ENCODE peak calls at places on chromosomes 16 and 17, in four cellular contexts. V is mammary epithelial cell, F is neural progenitor cell, H is MM.1S. B is an unnamed sample. For H3K4me1, the result is how much of the 10 kb centered on the place peaks cover.

GRCh38 chr17:60676758-60677307 is 818 bp upstream of the BCAS3 start:
- DNase-seq in V (no peak), F (peak), H (no peak), B (no peak)

GRCh38 chr17:78568494-78569115 is 8.6 kb downstream of the DNAH17 start:
- DNase-seq in V (peak), F (no peak), H (no peak), B (no peak)

GRCh38 chr17:9959377-9959981 is 54.4 kb upstream of the RCVRN start:
- DNase-seq in V (peak), F (peak), H (no peak), B (no peak)

GRCh38 chr17:47604268-47604927 is 45.3 kb upstream of the KPNB1 start:
- DNase-seq in V (no peak), F (no peak), H (peak), B (no peak)

GRCh38 chr16:82589407-82589806 is 37.4 kb upstream of the CDH13 start:
- DNase-seq in V (no peak), F (no peak), H (no peak), B (no peak)

GRCh38 chr16:89949756-89950155 is 1.2 kb downstream of the DEF8 start:
- DNase-seq in V (no peak), F (no peak), H (no peak), B (no peak)

GRCh38 chr16:11308493-11309283 is 27.6 kb upstream of the PRM1 start:
- DNase-seq in V (no peak), F (peak), H (peak), B (peak)

GRCh38 chr17:75777243-75777922 is 7.2 kb upstream of the UNK start:
- DNase-seq in V (no peak), F (no peak), H (no peak), B (no peak)

GRCh38 chr16:9966569-9967157 is 215.6 kb downstream of the GRIN2A start:
- DNase-seq in V (peak), F (no peak), H (no peak), B (no peak)

GRCh38 chr17:72666519-72666874 is 426.0 kb downstream of the SLC39A11 start:
- DNase-seq in V (no peak), F (no peak), H (no peak), B (no peak)

GRCh38 chr17:29933379-29933778 is 3.4 kb upstream of the SSH2 start:
- DNase-seq in V (peak), F (peak), H (no peak), B (no peak)

GRCh38 chr17:52841971-52842370 is 683.5 kb upstream of the CA10 start:
- DNase-seq in V (no peak), F (no peak), H (no peak), B (no peak)

GRCh38 chr16:86828202-86828601 is 249.9 kb downstream of the FOXL1 start:
- DNase-seq in V (no peak), F (no peak), H (no peak), B (no peak)

GRCh38 chr16:48235556-48236136 is 8.5 kb upstream of the LONP2 start:
- DNase-seq in V (no peak), F (no peak), H (no peak), B (no peak)

GRCh38 chr17:64001091-64001579 is 3.0 kb downstream of the PRR29 start:
- DNase-seq in V (no peak), F (peak), H (no peak), B (no peak)

GRCh38 chr17:2393954-2394749 is 6.7 kb downstream of the MNT start:
- DNase-seq in V (no peak), F (peak), H (no peak), B (peak)

GRCh38 chr17:31266042-31266441 is 31.0 kb downstream of the OMG start:
- DNase-seq in V (no peak), F (no peak), H (no peak), B (no peak)

GRCh38 chr17:28961391-28961790 is 10.1 kb upstream of the PHF12 start:
- DNase-seq in V (no peak), F (no peak), H (no peak), B (no peak)

GRCh38 chr17:8001976-8002645 is at the start of gene GUCY2D:
- DNase-seq in V (no peak), F (peak), H (peak), B (peak)

GRCh38 chr16:84924339-84925091 is 86.8 kb downstream of the ZDHHC7 start:
- DNase-seq in V (no peak), F (no peak), H (no peak), B (peak)

GRCh38 chr17:7794063-7794663 is 39.9 kb upstream of the KDM6B start:
- DNase-seq in V (no peak), F (no peak), H (no peak), B (no peak)

GRCh38 chr17:18259621-18260331 is 686 bp upstream of the MIEF2 start:
- DNase-seq in V (peak), F (peak), H (no peak), B (no peak)

GRCh38 chr16:49810769-49811315 is 45.1 kb downstream of the ZNF423 start:
- DNase-seq in V (no peak), F (no peak), H (no peak), B (no peak)

GRCh38 chr17:28368915-28369683 is 1.0 kb downstream of the VTN start:
- DNase-seq in V (no peak), F (no peak), H (no peak), B (no peak)

GRCh38 chr17:7340179-7340578 is 3.9 kb downstream of the ACAP1 start:
- DNase-seq in V (no peak), F (no peak), H (no peak), B (no peak)

GRCh38 chr17:3645310-3645709 is 8.8 kb downstream of the CTNS start:
- DNase-seq in V (no peak), F (no peak), H (no peak), B (no peak)

GRCh38 chr16:76943936-76944335 is 247.1 kb upstream of the MON1B start:
- DNase-seq in V (no peak), F (no peak), H (no peak), B (no peak)

GRCh38 chr16:84207266-84207665 is 16.3 kb downstream of the ADAD2 start:
- DNase-seq in V (no peak), F (no peak), H (no peak), B (no peak)

GRCh38 chr17:67942810-67943209 is 53.5 kb downstream of the C17orf58 start:
- DNase-seq in V (no peak), F (no peak), H (peak), B (no peak)

GRCh38 chr17:40018211-40019121 is 3.2 kb downstream of the CSF3 start:
- DNase-seq in V (no peak), F (peak), H (no peak), B (no peak)

GRCh38 chr17:27807567-27808470 is 7.5 kb upstream of the NOS2 start:
- DNase-seq in V (no peak), F (no peak), H (peak), B (no peak)

GRCh38 chr17:4033751-4034251 is 69.6 kb upstream of the ATP2A3 start:
- DNase-seq in V (no peak), F (no peak), H (no peak), B (no peak)

GRCh38 chr16:64455275-64455674 is 666.6 kb downstream of the CDH11 start:
- DNase-seq in V (no peak), F (no peak), H (no peak), B (no peak)

GRCh38 chr16:67084345-67085028 is 25.3 kb upstream of the PHAF1 start:
- DNase-seq in V (no peak), F (no peak), H (peak), B (no peak)

GRCh38 chr16:49876716-49877129 is 20.8 kb upstream of the ZNF423 start:
- DNase-seq in V (no peak), F (peak), H (peak), B (peak)

GRCh38 chr17:68053237-68054030 is 17.9 kb downstream of the KPNA2 start:
- DNase-seq in V (no peak), F (no peak), H (no peak), B (no peak)

GRCh38 chr16:56295739-56296527 is 104.6 kb downstream of the GNAO1 start:
- DNase-seq in V (no peak), F (peak), H (no peak), B (no peak)

GRCh38 chr16:70582280-70582978 is 58.8 kb downstream of the SF3B3 start:
- DNase-seq in V (no peak), F (peak), H (no peak), B (no peak)

GRCh38 chr17:41315814-41316430 is 412 bp upstream of the KRTAP17-1 start:
- DNase-seq in V (peak), F (no peak), H (no peak), B (no peak)

GRCh38 chr17:4108397-4108796 is 34.4 kb downstream of the ZZEF1 start:
- DNase-seq in V (no peak), F (no peak), H (no peak), B (no peak)

GRCh38 chr17:38509772-38510423 is 81.6 kb downstream of the ARHGAP23 start:
- DNase-seq in V (no peak), F (no peak), H (no peak), B (peak)
- H3K9ac ChIP-seq in V (no peak), F (no peak), H (no peak), B (no peak)

DNA sequence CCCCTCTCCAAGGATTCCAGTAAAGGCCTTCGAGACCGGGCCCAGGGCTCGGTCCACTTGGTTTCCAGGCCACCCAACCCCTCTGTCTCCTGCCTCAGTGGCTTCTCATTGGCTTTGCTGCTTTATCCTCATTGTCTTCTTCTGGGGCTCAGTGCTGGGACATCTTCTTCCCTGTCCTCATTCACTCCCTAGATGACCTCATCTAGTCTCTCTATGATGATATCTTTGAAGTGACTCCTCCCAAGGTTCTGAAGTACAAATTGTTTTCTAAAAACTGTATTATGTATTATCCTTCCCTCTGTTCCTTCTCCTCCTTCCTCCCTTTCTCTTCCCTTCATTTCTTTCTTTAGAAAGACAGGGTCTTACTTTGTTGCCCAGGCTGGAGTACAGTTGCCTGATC is 27.1 kb upstream of the NDRG4 start:
- DNase-seq in V (no peak), F (no peak), H (no peak), B (no peak)
- H3K4me1 ChIP-seq in V (under half), F (under half), H (under half), B (under half)

GRCh38 chr16:88651989-88652762 is 1.3 kb upstream of the CYBA start:
- DNase-seq in V (no peak), F (no peak), H (no peak), B (peak)

GRCh38 chr16:88650749-88651275 is at the start of gene CYBA:
- DNase-seq in V (no peak), F (peak), H (peak), B (peak)

GRCh38 chr16:88652763-88653065 is 1.9 kb upstream of the CYBA start:
- DNase-seq in V (no peak), F (no peak), H (no peak), B (no peak)

GRCh38 chr16:88649924-88650748 is 717 bp downstream of the CYBA start:
- DNase-seq in V (no peak), F (peak), H (peak), B (peak)

DNA sequence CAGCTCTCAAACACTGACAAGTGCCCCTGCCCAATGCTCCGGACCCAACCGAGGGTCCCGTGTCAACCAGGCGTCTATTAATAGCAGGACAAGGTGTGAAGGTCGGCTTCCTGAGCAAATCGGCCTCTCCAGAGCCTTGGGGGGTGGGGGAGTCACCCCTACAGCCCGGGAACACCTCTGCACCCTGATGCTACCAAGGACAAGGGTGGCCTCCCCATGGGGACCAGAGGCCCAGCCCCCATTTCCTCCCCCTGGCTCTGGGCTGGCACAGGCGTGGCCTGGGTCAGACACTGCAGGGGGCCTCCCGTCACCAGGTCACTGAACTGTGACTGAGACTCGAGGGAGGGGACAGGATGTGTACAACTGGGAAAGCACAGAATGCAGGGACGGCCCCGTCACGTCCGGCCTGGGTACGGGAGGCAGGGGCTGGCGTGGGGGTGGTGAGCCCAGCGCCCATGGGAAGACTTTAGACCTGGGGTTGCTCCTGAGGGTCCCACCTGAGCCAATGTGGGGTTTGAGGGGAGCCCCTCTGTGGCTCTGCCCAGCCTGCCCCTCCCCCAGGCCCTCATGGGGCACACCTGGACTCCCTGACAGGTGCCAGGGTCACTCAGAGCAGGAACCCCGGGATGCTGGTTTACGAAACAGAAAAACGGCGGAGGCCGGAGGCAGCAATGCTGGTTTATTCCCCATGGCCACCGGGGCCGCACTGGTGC is 579 bp upstream of the CYBA start:
- DNase-seq in V (no peak), F (peak), H (peak), B (peak)
- H3K4me3 ChIP-seq in V (no peak), F (peak), H (peak), B (peak)

DNA sequence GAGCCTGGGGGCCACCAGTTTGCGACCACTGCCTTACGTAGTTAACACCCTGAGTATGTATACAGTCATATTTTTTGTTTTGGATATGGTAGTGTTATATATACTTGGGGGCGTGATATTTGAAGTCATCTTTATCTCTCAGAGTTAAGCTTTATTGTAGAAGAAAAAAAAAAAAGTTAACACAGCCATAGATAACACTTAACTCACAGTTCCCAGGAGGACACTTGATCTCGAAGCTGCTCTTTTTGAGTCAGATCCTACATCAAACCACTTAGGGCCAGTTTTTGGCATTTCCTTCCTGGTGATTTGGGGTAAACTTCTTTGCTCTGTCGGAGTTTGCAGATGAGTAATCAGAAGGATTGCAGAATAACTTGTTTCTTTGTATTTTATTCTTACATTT is 5.8 kb downstream of the ITPRIPL2 start:
- DNase-seq in V (peak), F (no peak), H (no peak), B (no peak)
- H3K9ac ChIP-seq in V (peak), F (no peak), H (peak), B (no peak)